ENCODE peak calls at places on chromosomes 16 and 17, in six cellular contexts. H is mucosa of descending colon, X is stomach, T is colonic mucosa, M is hippocampal formation, D is germinal center. I is an unnamed sample.

GRCh38 chr16:83336630-83337029 is 471.1 kb upstream of the HSBP1 start:
- DNase-seq in H (no peak), X (no peak), T (no peak), M (no peak), D (no peak), I (no peak)

GRCh38 chr16:6209355-6209930 is 1111.8 kb upstream of the EEF2KMT start:
- DNase-seq in H (peak; percentile 57), X (no peak), T (peak; percentile 79), M (no peak), D (no peak), I (no peak)

GRCh38 chr17:27871407-27871806 is 21.8 kb downstream of the LYRM9 start:
- DNase-seq in H (peak; percentile 92), X (no peak), T (peak; percentile 91), M (no peak), D (no peak), I (no peak)

GRCh38 chr17:18377437-18378204 is at the start of gene EVPLL:
- DNase-seq in H (peak; percentile 72), X (peak; percentile 82), T (peak; percentile 81), M (no peak), D (peak; percentile 3), I (no peak)

GRCh38 chr16:4578961-4579530 is 22.9 kb downstream of the C16orf96 start:
- DNase-seq in H (no peak), X (no peak), T (no peak), M (no peak), D (no peak), I (no peak)

GRCh38 chr17:37648555-37648954 is 5.3 kb upstream of the DDX52 start:
- DNase-seq in H (no peak), X (no peak), T (no peak), M (no peak), D (no peak), I (no peak)

GRCh38 chr17:45110676-45111611 is 21.4 kb downstream of the PLCD3 start:
- DNase-seq in H (no peak), X (no peak), T (no peak), M (peak; percentile 42), D (no peak), I (no peak)

GRCh38 chr17:82882715-82883446 is 43.1 kb upstream of the ZNF750 start:
- DNase-seq in H (peak; percentile 84), X (peak; percentile 90), T (peak; percentile 75), M (no peak), D (no peak), I (peak; percentile 72)

GRCh38 chr17:82333279-82334171 is at the start of gene SECTM1:
- DNase-seq in H (peak; percentile 67), X (peak; percentile 60), T (peak; percentile 68), M (no peak), D (no peak), I (no peak)

GRCh38 chr17:73455050-73455687 is 143.4 kb upstream of the CDC42EP4 start:
- DNase-seq in H (peak; percentile 41), X (peak; percentile 46), T (peak; percentile 40), M (no peak), D (no peak), I (no peak)

GRCh38 chr17:57092171-57092570 is 7.1 kb downstream of the AKAP1 start:
- DNase-seq in H (no peak), X (no peak), T (no peak), M (no peak), D (no peak), I (no peak)

GRCh38 chr17:14826361-14826760 is 438.8 kb downstream of the PMP22 start:
- DNase-seq in H (no peak), X (no peak), T (no peak), M (no peak), D (no peak), I (no peak)

GRCh38 chr16:71320021-71320420 is 30.8 kb upstream of the CMTR2 start:
- DNase-seq in H (no peak), X (no peak), T (no peak), M (no peak), D (no peak), I (no peak)

GRCh38 chr17:31674305-31674704 is 184.7 kb downstream of the COPRS start:
- DNase-seq in H (no peak), X (no peak), T (no peak), M (no peak), D (no peak), I (no peak)

GRCh38 chr16:68972720-68973119 is 129.4 kb downstream of the TANGO6 start:
- DNase-seq in H (peak; percentile 48), X (no peak), T (no peak), M (no peak), D (no peak), I (no peak)

GRCh38 chr17:59366773-59367656 is 35.6 kb downstream of the YPEL2 start:
- DNase-seq in H (peak; percentile 81), X (peak; percentile 89), T (peak; percentile 88), M (no peak), D (no peak), I (no peak)

GRCh38 chr17:12927541-12928425 is 90.0 kb downstream of the ELAC2 start:
- DNase-seq in H (no peak), X (no peak), T (no peak), M (no peak), D (no peak), I (no peak)

GRCh38 chr17:32491371-32492280 is 4.8 kb downstream of the CDK5R1 start:
- DNase-seq in H (no peak), X (no peak), T (no peak), M (no peak), D (peak; percentile 45), I (no peak)

GRCh38 chr17:2965621-2966275 is 97.7 kb downstream of the OR1D5 start:
- DNase-seq in H (no peak), X (peak; percentile 79), T (no peak), M (no peak), D (no peak), I (no peak)

GRCh38 chr17:81518785-81519283 is 6.2 kb upstream of the ACTG1 start:
- DNase-seq in H (peak; percentile 75), X (peak; percentile 70), T (peak; percentile 79), M (no peak), D (no peak), I (no peak)

GRCh38 chr17:36514856-36515255 is 19.8 kb downstream of the MYO19 start:
- DNase-seq in H (no peak), X (no peak), T (no peak), M (no peak), D (no peak), I (no peak)

GRCh38 chr16:52546291-52546941 is 527 bp downstream of the TOX3 start:
- DNase-seq in H (peak; percentile 32), X (no peak), T (peak; percentile 28), M (no peak), D (no peak), I (no peak)

GRCh38 chr16:58414938-58415451 is 22.7 kb downstream of the GINS3 start:
- DNase-seq in H (no peak), X (no peak), T (no peak), M (no peak), D (no peak), I (no peak)

GRCh38 chr16:72458035-72458434 is 286.1 kb upstream of the PMFBP1 start:
- DNase-seq in H (no peak), X (no peak), T (no peak), M (no peak), D (no peak), I (no peak)